ENCODE peak calls at places on chromosome 1, in eight cellular contexts. One of them, this sample, is unnamed.

GRCh38 chr1:8938232-8939117 is 7.2 kb upstream of the CA6 start:
- DNase-seq in IMR-90: peak
- DNase-seq in fibroblast of pulmonary artery: no peak
- DNase-seq in CD4-positive, alpha-beta T cell: no peak
- DNase-seq in neural progenitor cell: no peak
- DNase-seq in HepG2: no peak
- DNase-seq in Peyer's patch: no peak
- DNase-seq in NCI-H1105 treated with DMSO at 0.1 percent for 48 hours: no peak
- DNase-seq in this sample: peak

GRCh38 chr1:224427346-224427745 is 7.3 kb downstream of the WDR26 start:
- DNase-seq in IMR-90: peak
- DNase-seq in fibroblast of pulmonary artery: peak
- DNase-seq in CD4-positive, alpha-beta T cell: no peak
- DNase-seq in neural progenitor cell: no peak
- DNase-seq in HepG2: no peak
- DNase-seq in Peyer's patch: no peak
- DNase-seq in NCI-H1105 treated with DMSO at 0.1 percent for 48 hours: no peak
- DNase-seq in this sample: no peak

GRCh38 chr1:94832446-94832845 is 12.3 kb downstream of the SLC44A3 start:
- DNase-seq in IMR-90: peak
- DNase-seq in fibroblast of pulmonary artery: peak
- DNase-seq in CD4-positive, alpha-beta T cell: no peak
- DNase-seq in neural progenitor cell: no peak
- DNase-seq in HepG2: no peak
- DNase-seq in Peyer's patch: no peak
- DNase-seq in NCI-H1105 treated with DMSO at 0.1 percent for 48 hours: no peak
- DNase-seq in this sample: no peak

GRCh38 chr1:187942986-187943385 is 1114.2 kb downstream of the PLA2G4A start:
- DNase-seq in IMR-90: peak
- DNase-seq in fibroblast of pulmonary artery: no peak
- DNase-seq in CD4-positive, alpha-beta T cell: no peak
- DNase-seq in neural progenitor cell: no peak
- DNase-seq in HepG2: no peak
- DNase-seq in Peyer's patch: no peak
- DNase-seq in NCI-H1105 treated with DMSO at 0.1 percent for 48 hours: no peak
- DNase-seq in this sample: no peak

GRCh38 chr1:168348146-168348709 is 67.6 kb downstream of the TBX19 start:
- DNase-seq in IMR-90: no peak
- DNase-seq in fibroblast of pulmonary artery: no peak
- DNase-seq in CD4-positive, alpha-beta T cell: no peak
- DNase-seq in neural progenitor cell: no peak
- DNase-seq in HepG2: no peak
- DNase-seq in Peyer's patch: no peak
- DNase-seq in NCI-H1105 treated with DMSO at 0.1 percent for 48 hours: no peak
- DNase-seq in this sample: peak

GRCh38 chr1:197319631-197320030 is 51.6 kb downstream of the CRB1 start:
- DNase-seq in IMR-90: no peak
- DNase-seq in fibroblast of pulmonary artery: no peak
- DNase-seq in CD4-positive, alpha-beta T cell: no peak
- DNase-seq in neural progenitor cell: no peak
- DNase-seq in HepG2: no peak
- DNase-seq in Peyer's patch: no peak
- DNase-seq in NCI-H1105 treated with DMSO at 0.1 percent for 48 hours: peak
- DNase-seq in this sample: peak

GRCh38 chr1:247530785-247531184 is 5.5 kb downstream of the OR2C3 start:
- DNase-seq in IMR-90: no peak
- DNase-seq in fibroblast of pulmonary artery: no peak
- DNase-seq in CD4-positive, alpha-beta T cell: no peak
- DNase-seq in neural progenitor cell: no peak
- DNase-seq in HepG2: no peak
- DNase-seq in Peyer's patch: no peak
- DNase-seq in NCI-H1105 treated with DMSO at 0.1 percent for 48 hours: no peak
- DNase-seq in this sample: no peak

GRCh38 chr1:156623946-156624813 is 5.0 kb downstream of the HAPLN2 start:
- DNase-seq in IMR-90: peak
- DNase-seq in fibroblast of pulmonary artery: peak
- DNase-seq in CD4-positive, alpha-beta T cell: peak
- DNase-seq in neural progenitor cell: peak
- DNase-seq in HepG2: no peak
- DNase-seq in Peyer's patch: no peak
- DNase-seq in NCI-H1105 treated with DMSO at 0.1 percent for 48 hours: peak
- DNase-seq in this sample: peak

GRCh38 chr1:103267271-103267670 is 158.9 kb upstream of the COL11A1 start:
- DNase-seq in IMR-90: peak
- DNase-seq in fibroblast of pulmonary artery: no peak
- DNase-seq in CD4-positive, alpha-beta T cell: no peak
- DNase-seq in neural progenitor cell: no peak
- DNase-seq in HepG2: no peak
- DNase-seq in Peyer's patch: no peak
- DNase-seq in NCI-H1105 treated with DMSO at 0.1 percent for 48 hours: no peak
- DNase-seq in this sample: no peak

GRCh38 chr1:77671836-77672235 is 10.6 kb downstream of the ZZZ3 start:
- DNase-seq in IMR-90: peak
- DNase-seq in fibroblast of pulmonary artery: peak
- DNase-seq in CD4-positive, alpha-beta T cell: no peak
- DNase-seq in neural progenitor cell: no peak
- DNase-seq in HepG2: no peak
- DNase-seq in Peyer's patch: no peak
- DNase-seq in NCI-H1105 treated with DMSO at 0.1 percent for 48 hours: no peak
- DNase-seq in this sample: no peak

GRCh38 chr1:65422241-65423203 is 2.1 kb downstream of the LEPR start:
- DNase-seq in IMR-90: peak
- DNase-seq in fibroblast of pulmonary artery: peak
- DNase-seq in CD4-positive, alpha-beta T cell: no peak
- DNase-seq in neural progenitor cell: no peak
- DNase-seq in HepG2: no peak
- DNase-seq in Peyer's patch: no peak
- DNase-seq in NCI-H1105 treated with DMSO at 0.1 percent for 48 hours: no peak
- DNase-seq in this sample: no peak